ENCODE peak calls at places on chromosomes 12 and 14, in eight cellular contexts. Q is HCT116, E is H1, V is SK-N-SH, T is SK-N-MC, A is K562, G is HepG2, S is GM12878. Z is an unnamed sample.

GRCh38 chr12:98821849-98822248 is 176.8 kb downstream of the APAF1 start:
- DNase-seq in Q (no peak), E (no peak), V (no peak), T (no peak), A (no peak), G (no peak), S (no peak), Z (no peak)

GRCh38 chr12:114275937-114276785 is 129.8 kb downstream of the TBX5 start:
- DNase-seq in Q (no peak), E (no peak), V (no peak), T (no peak), A (no peak), G (no peak), S (no peak), Z (no peak)

GRCh38 chr14:95516554-95517209 is at the start of gene SYNE3:
- DNase-seq in Q (no peak), E (peak), V (peak), T (no peak), A (peak), G (no peak), S (no peak), Z (no peak)

GRCh38 chr14:103198429-103199140 is 75.3 kb downstream of the TNFAIP2 start:
- DNase-seq in Q (no peak), E (no peak), V (no peak), T (no peak), A (no peak), G (peak), S (no peak), Z (no peak)

GRCh38 chr12:121535150-121536057 is 45.4 kb downstream of the KDM2B start:
- DNase-seq in Q (no peak), E (no peak), V (no peak), T (no peak), A (no peak), G (no peak), S (no peak), Z (no peak)

GRCh38 chr12:54628186-54628846 is 6.4 kb downstream of the LACRT start:
- DNase-seq in Q (no peak), E (no peak), V (no peak), T (no peak), A (no peak), G (no peak), S (no peak), Z (no peak)

GRCh38 chr14:67003009-67003753 is 186.1 kb upstream of the GARIN2 start:
- DNase-seq in Q (no peak), E (no peak), V (no peak), T (no peak), A (no peak), G (no peak), S (no peak), Z (no peak)

GRCh38 chr14:102986810-102987579 is 64.5 kb downstream of the AMN start:
- DNase-seq in Q (no peak), E (no peak), V (no peak), T (no peak), A (no peak), G (peak), S (no peak), Z (peak)

GRCh38 chr14:55850803-55851202 is 267.4 kb upstream of the PELI2 start:
- DNase-seq in Q (no peak), E (no peak), V (no peak), T (no peak), A (no peak), G (no peak), S (no peak), Z (peak)

GRCh38 chr12:21502164-21502496 is 541 bp downstream of the GOLT1B start:
- DNase-seq in Q (no peak), E (no peak), V (no peak), T (no peak), A (no peak), G (peak), S (peak), Z (peak)

GRCh38 chr12:104130760-104131159 is 7.2 kb downstream of the NFYB start:
- DNase-seq in Q (no peak), E (no peak), V (no peak), T (no peak), A (no peak), G (no peak), S (no peak), Z (no peak)

GRCh38 chr14:76352639-76353281 is 23.2 kb upstream of the ESRRB start:
- DNase-seq in Q (no peak), E (peak), V (peak), T (no peak), A (peak), G (peak), S (peak), Z (peak)

GRCh38 chr12:55955800-55956508 is 9.9 kb downstream of the PMEL start:
- DNase-seq in Q (peak), E (no peak), V (peak), T (no peak), A (peak), G (peak), S (no peak), Z (peak)

GRCh38 chr14:77508249-77508648 is 9.6 kb upstream of the ISM2 start:
- DNase-seq in Q (no peak), E (no peak), V (no peak), T (no peak), A (no peak), G (peak), S (no peak), Z (no peak)

GRCh38 chr12:101414533-101415119 is 7.1 kb upstream of the ARL1 start:
- DNase-seq in Q (peak), E (no peak), V (peak), T (peak), A (peak), G (peak), S (peak), Z (peak)

GRCh38 chr14:99468836-99469592 is 11.6 kb downstream of the SETD3 start:
- DNase-seq in Q (no peak), E (no peak), V (no peak), T (no peak), A (no peak), G (no peak), S (no peak), Z (peak)

GRCh38 chr14:21308479-21309237 is 28.8 kb downstream of the RPGRIP1 start:
- DNase-seq in Q (peak), E (peak), V (no peak), T (peak), A (peak), G (peak), S (peak), Z (peak)
- TF ChIP-seq POLR2AphosphoS5 in Q (no peak), E (peak), V (no peak), T (peak), A (peak), G (peak), S (peak), Z (no peak)

GRCh38 chr14:86405250-86405649 is 875.3 kb downstream of the FLRT2 start:
- DNase-seq in Q (no peak), E (no peak), V (no peak), T (peak), A (no peak), G (no peak), S (no peak), Z (no peak)
- H3K9ac ChIP-seq in Q (no peak), E (no peak), V (no peak), T (peak), A (no peak), G (no peak), S (no peak), Z (no peak)

GRCh38 chr12:106776897-106777296 is 2.4 kb downstream of the RIC8B start:
- DNase-seq in Q (no peak), E (no peak), V (no peak), T (no peak), A (no peak), G (no peak), S (no peak), Z (no peak)

GRCh38 chr12:106774808-106775524 is 484 bp downstream of the RIC8B start:
- DNase-seq in Q (no peak), E (no peak), V (peak), T (no peak), A (no peak), G (no peak), S (no peak), Z (peak)

GRCh38 chr12:106773286-106773685 is 1.2 kb upstream of the RIC8B start:
- DNase-seq in Q (no peak), E (no peak), V (peak), T (no peak), A (no peak), G (no peak), S (no peak), Z (no peak)

GRCh38 chr12:106771425-106771824 is 3.1 kb upstream of the RIC8B start:
- DNase-seq in Q (no peak), E (no peak), V (no peak), T (no peak), A (no peak), G (peak), S (no peak), Z (no peak)

GRCh38 chr12:106773945-106774807 is at the start of gene RIC8B:
- DNase-seq in Q (peak), E (peak), V (peak), T (peak), A (peak), G (peak), S (peak), Z (peak)
- TF ChIP-seq POLR2AphosphoS5 in Q (peak), E (peak), V (peak), T (peak), A (peak), G (peak), S (peak), Z (peak)

DNA sequence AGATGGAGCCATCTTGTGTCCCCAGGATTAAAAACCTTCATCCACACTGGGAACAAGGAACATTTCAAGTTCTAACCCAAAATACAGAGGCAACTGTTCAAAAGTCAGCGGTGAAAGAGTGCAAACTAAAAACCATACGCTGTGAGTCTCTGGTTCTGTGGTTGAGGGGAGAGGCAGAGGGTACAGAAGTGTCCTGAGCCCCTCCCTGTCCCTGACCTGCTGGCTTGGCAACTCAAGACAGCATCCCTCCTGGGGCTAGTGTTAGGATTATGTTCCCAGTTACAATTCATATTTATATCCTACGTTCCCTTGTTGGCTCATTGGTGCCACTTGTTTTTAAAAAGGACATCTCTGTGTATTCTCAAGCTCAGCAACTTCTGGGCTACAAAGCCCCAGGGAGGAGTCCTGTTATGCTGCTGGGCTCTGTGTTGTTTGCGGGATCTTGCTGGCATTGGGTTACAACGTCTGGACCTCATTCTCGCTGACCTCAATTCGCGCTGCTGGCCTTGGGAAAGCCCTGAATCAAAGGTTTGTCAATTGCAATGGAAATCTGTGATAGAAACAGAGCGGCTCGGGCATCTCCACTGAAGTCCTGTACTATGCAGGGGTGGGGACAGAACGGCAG is 420.8 kb downstream of the FUT8 start:
- DNase-seq in Q (no peak), E (no peak), V (no peak), T (no peak), A (no peak), G (no peak), S (no peak), Z (no peak)
- H3K9ac ChIP-seq in Q (no peak), E (no peak), V (no peak), T (no peak), A (no peak), G (no peak), S (no peak), Z (no peak)

GRCh38 chr12:15163577-15163976 is 57.6 kb downstream of the RERG start:
- DNase-seq in Q (no peak), E (no peak), V (no peak), T (no peak), A (no peak), G (no peak), S (no peak), Z (no peak)

GRCh38 chr12:15168279-15168678 is 52.9 kb downstream of the RERG start:
- DNase-seq in Q (no peak), E (no peak), V (no peak), T (no peak), A (no peak), G (no peak), S (no peak), Z (no peak)

GRCh38 chr12:15163001-15163400 is 58.2 kb downstream of the RERG start:
- DNase-seq in Q (no peak), E (no peak), V (no peak), T (no peak), A (no peak), G (no peak), S (no peak), Z (no peak)

DNA sequence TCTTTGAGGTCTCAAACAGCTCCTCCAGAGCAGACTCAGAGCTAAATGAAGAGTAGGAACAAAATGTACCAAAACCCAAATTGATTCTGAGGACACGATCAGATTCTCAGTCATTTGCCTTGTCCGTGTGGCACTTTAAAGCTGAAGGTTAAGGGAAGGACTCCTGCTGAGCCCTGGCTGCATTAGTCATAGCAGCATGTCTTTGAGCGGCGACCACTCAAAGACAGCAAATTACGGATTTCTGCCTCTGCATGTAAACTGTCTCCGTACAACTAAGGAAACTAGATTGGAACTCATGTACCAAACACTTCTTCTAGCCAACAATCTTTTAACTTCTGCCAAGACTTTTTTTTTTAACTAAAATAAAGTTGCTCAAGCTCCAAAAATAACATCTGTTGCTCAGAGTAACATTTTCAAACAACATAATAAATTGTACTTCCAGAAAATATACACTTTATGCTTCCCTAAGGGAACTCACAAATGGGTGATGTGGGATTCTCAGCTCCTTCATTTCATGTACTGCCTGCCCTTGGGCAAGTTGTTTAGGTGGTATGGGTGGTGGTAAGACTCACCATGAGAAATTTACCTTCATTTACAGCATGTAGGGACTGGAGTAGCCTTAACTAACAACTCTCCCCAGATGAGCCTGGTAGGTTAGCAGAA is 56.1 kb downstream of the RERG start:
- DNase-seq in Q (no peak), E (no peak), V (no peak), T (no peak), A (no peak), G (no peak), S (no peak), Z (no peak)
- TF ChIP-seq POLR2AphosphoS5 in Q (no peak), E (no peak), V (no peak), T (no peak), A (no peak), G (no peak), S (no peak), Z (no peak)

GRCh38 chr14:35335388-35336092 is 43.4 kb downstream of the PSMA6 start:
- DNase-seq in Q (no peak), E (peak), V (peak), T (no peak), A (no peak), G (peak), S (no peak), Z (peak)
- H3K9ac ChIP-seq in Q (peak), E (no peak), V (no peak), T (no peak), A (peak), G (peak), S (no peak), Z (no peak)

GRCh38 chr14:69625299-69626131 is 14.1 kb downstream of the SUSD6 start:
- DNase-seq in Q (no peak), E (no peak), V (no peak), T (no peak), A (no peak), G (no peak), S (peak), Z (peak)
- TF ChIP-seq POLR2AphosphoS5 in Q (no peak), E (no peak), V (no peak), T (no peak), A (no peak), G (no peak), S (peak), Z (peak)

DNA sequence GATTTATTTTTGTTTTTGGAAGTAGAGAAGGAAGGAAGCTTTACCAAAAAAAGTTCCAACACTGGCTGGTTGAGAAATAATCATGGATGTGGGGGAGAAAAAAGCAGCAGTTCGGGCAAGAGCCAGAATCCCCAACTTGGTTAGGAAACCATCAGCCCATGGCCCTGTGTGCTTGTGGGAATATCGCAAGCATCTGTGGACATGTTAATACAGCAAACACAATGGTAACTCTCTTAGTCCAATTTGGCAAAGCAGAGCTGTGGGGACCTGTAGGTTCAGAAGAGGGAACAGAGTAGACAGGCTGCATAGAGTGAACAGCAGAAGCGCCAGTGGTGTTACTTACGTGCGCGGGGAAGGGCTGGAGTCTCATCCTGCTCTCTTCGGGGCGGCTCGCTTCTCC is 46.8 kb downstream of the TCHP start:
- DNase-seq in Q (no peak), E (no peak), V (no peak), T (no peak), A (no peak), G (no peak), S (no peak), Z (no peak)
- H3K9ac ChIP-seq in Q (no peak), E (no peak), V (no peak), T (no peak), A (no peak), G (no peak), S (no peak), Z (peak)

Z was measured in endothelial cell of umbilical vein.